ENCODE peak calls at places on chromosomes 13 and 19, in five cellular contexts. X is DND-41, N is astrocyte of the cerebellum, P is lung, A is upper lobe of right lung. Z is an unnamed sample.

GRCh38 chr19:33404506-33404905 is 31.0 kb downstream of the CEBPG start:
- DNase-seq in P (no peak), N (no peak), A (no peak), X (no peak), Z (no peak)

GRCh38 chr13:45873491-45874360 is 22.2 kb upstream of the SIAH3 start:
- DNase-seq in N (no peak), X (no peak), A (no peak), P (no peak), Z (peak; percentile 21)

GRCh38 chr19:3298853-3299449 is 67.4 kb upstream of the NFIC start:
- DNase-seq in A (no peak), P (no peak), X (no peak), N (no peak), Z (no peak)

GRCh38 chr13:35808846-35809245 is 322.3 kb downstream of the DCLK1 start:
- DNase-seq in N (no peak), P (no peak), A (no peak), X (no peak), Z (no peak)

GRCh38 chr13:39967199-39967959 is 311.9 kb downstream of the COG6 start:
- DNase-seq in X (no peak), P (no peak), N (no peak), A (no peak), Z (no peak)

GRCh38 chr13:77056382-77056781 is 29.4 kb upstream of the FBXL3 start:
- DNase-seq in N (no peak), P (no peak), X (no peak), A (no peak), Z (peak; percentile 9)

GRCh38 chr13:113881614-113882265 is 17.9 kb upstream of the GAS6 start:
- DNase-seq in P (no peak), N (no peak), X (no peak), A (no peak), Z (no peak)

GRCh38 chr13:112055417-112056206 is 11.3 kb upstream of the SOX1 start:
- DNase-seq in A (no peak), P (no peak), X (no peak), N (no peak), Z (no peak)

GRCh38 chr13:34640179-34640929 is 301.7 kb upstream of the NBEA start:
- DNase-seq in A (no peak), X (no peak), N (no peak), P (peak; percentile 44), Z (no peak)

GRCh38 chr13:26476111-26476743 is 81.3 kb upstream of the WASF3 start:
- DNase-seq in X (no peak), A (no peak), P (no peak), N (no peak), Z (peak; percentile 66)

GRCh38 chr13:98564204-98564603 is 12.7 kb downstream of the STK24 start:
- DNase-seq in P (no peak), N (no peak), A (no peak), X (peak; percentile 28), Z (no peak)

GRCh38 chr13:44955421-44955820 is 33.9 kb downstream of the NUFIP1 start:
- DNase-seq in X (no peak), A (no peak), P (no peak), N (no peak), Z (no peak)

GRCh38 chr19:29714953-29715694 is at the start of gene C19orf12:
- DNase-seq in N (no peak), P (peak; percentile 49), X (peak; percentile 70), A (peak; percentile 88), Z (peak; percentile 30)

GRCh38 chr13:113804017-113804702 is 45.1 kb downstream of the TMEM255B start:
- DNase-seq in A (peak; percentile 58), P (no peak), X (no peak), N (no peak), Z (no peak)

GRCh38 chr13:109494955-109495354 is 291.4 kb downstream of the IRS2 start:
- DNase-seq in P (no peak), N (peak; percentile 50), X (no peak), A (no peak), Z (peak; percentile 77)

GRCh38 chr13:114064516-114065140 is 67.8 kb downstream of the RASA3 start:
- DNase-seq in P (no peak), X (no peak), N (no peak), A (no peak), Z (peak; percentile 60)

GRCh38 chr19:45469835-45470146 is 2.0 kb downstream of the FOSB start:
- DNase-seq in A (no peak), P (no peak), N (no peak), X (peak; percentile 78), Z (peak; percentile 24)

GRCh38 chr13:30020726-30021312 is 170.4 kb upstream of the UBL3 start:
- DNase-seq in X (no peak), P (no peak), N (no peak), A (no peak), Z (no peak)

GRCh38 chr19:39587496-39587895 is 14.8 kb upstream of the LGALS13 start:
- DNase-seq in P (no peak), A (no peak), N (no peak), X (no peak), Z (no peak)

GRCh38 chr19:15431396-15432017 is 12.7 kb upstream of the AKAP8L start:
- DNase-seq in X (no peak), P (no peak), A (no peak), N (no peak), Z (no peak)

GRCh38 chr13:61170791-61171330 is 244.8 kb downstream of the PCDH20 start:
- DNase-seq in P (no peak), N (no peak), X (no peak), A (no peak), Z (no peak)

GRCh38 chr13:50518791-50519201 is 324.7 kb downstream of the DLEU7 start:
- DNase-seq in X (no peak), A (no peak), N (no peak), P (no peak), Z (no peak)

GRCh38 chr19:32172761-32173160 is 172.6 kb upstream of the ZNF507 start:
- DNase-seq in P (peak; percentile 24), N (no peak), X (no peak), A (no peak), Z (no peak)

GRCh38 chr19:43784981-43785808 is 4.4 kb upstream of the KCNN4 start:
- DNase-seq in P (peak; percentile 54), X (peak; percentile 67), A (peak; percentile 70), N (no peak), Z (peak; percentile 77)

GRCh38 chr13:34762312-34762711 is 179.8 kb upstream of the NBEA start:
- DNase-seq in A (no peak), N (no peak), P (no peak), X (no peak), Z (no peak)

GRCh38 chr19:51777570-51778460 is 16.8 kb downstream of the FPR2 start:
- DNase-seq in X (peak; percentile 67), N (peak; percentile 81), A (peak; percentile 72), P (peak; percentile 64), Z (peak; percentile 97)

DNA sequence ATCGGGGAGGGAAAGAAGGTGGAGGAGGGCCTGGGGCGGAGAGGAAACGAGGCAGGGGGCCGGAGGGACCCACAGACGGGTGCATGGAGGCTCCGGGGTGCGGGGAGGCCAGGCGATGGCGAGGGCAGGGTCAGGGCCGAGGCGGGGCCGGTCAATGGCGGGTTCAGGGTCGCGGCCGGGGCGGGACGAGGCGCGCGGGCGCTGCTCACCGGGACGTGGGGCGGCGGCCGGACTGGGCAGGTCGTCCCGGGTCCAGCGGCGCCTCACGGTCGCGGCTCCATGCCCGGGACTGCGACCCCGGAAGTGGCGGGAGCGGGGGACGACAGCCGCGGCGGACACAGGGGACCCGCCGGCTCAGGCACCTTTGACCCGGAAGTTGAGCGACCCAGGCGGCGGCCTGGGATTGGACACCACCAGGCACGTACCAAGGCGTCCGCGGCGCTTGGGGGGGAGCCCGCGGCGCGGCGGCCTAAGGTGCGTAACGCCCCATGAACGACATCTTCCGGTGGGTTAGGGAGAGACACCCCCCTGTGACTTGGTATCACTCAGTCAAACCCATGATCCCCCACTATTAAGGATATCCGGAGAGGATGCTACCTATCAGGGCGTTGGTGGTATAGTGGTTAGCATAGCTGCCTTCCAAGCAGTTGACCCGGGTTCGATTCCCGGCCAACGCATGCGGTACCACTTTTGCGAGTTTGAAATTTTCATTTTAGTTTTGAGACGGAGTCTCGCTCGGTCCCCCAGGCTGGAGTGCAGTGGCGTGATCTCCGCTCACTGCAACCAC is at the start of gene DPP9:
- DNase-seq in A (peak; percentile 99), N (peak; percentile 95), X (peak; percentile 98), P (peak; percentile 96), Z (peak; percentile 99)
- TF ChIP-seq CTCF in A (peak; percentile 38), N (no peak), X (no peak), P (no peak), Z (peak; percentile 37)

DNA sequence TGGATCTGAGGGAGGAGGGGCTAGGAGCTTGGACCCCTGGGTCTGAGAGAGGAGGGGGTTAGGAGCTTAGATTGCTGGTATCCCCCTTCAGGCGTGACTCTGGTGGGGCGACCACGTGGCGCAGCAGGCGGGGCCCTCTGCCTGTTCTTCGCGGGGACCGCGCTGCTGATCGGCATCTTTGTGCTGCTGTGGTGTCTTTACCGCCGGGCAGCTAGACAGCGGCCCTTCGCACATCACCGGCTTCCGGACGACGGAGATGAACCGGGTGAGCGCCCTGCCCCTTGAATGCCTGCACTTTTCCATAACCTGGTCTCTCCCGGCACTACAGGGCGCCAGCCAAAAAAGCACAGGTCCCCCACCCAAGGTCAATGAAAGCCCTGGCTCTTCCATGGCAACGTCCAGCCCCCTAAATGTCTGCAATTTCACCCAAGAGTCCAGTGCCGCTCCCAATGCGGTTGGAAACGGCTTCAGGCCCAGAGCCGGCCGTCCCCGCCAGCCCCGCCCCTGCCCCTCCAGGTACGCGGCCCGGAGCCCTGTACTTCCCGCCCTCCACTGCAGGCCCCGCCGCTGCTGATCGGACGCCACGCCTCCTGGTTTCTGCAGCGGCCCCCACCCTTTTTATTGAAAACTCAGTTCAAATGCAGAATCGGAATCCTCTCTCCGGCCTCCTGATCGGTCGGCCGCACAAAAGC is 2.8 kb downstream of the GFY start:
- DNase-seq in P (no peak), N (no peak), A (no peak), X (no peak), Z (no peak)
- H3K4me3 ChIP-seq in P (no peak overlapping the region), N (no peak overlapping the region), A (no peak overlapping the region), X (no peak overlapping the region), Z (no peak overlapping the region)

DNA sequence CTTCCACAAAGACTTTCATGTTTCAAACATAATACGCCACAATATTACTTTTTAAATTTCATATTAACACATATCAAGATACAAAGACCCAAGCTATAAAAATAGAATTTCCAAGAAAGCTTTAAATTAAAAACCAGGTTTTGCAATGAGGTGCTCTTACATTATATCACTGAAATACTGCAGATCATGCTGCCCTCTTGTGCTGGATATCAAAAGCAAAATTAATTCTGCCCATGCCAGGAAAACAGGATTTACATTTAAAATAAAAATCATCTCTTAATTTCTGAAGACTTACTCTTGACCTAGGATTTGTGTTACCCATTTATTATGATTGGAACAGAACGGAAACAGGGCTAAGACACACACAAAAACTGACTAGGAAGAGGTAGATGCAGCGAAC is 145.0 kb downstream of the ABCC4 start:
- DNase-seq in P (no peak), N (peak; percentile 13), X (no peak), A (no peak), Z (peak; percentile 73)
- TF ChIP-seq CTCF in P (no peak), N (peak; percentile 37), X (peak; percentile 37), A (no peak), Z (peak; percentile 57)

GRCh38 chr19:711224-711623 is 2.5 kb downstream of the PALM start:
- DNase-seq in P (no peak), X (no peak), N (no peak), A (no peak), Z (no peak)

GRCh38 chr19:709965-710714 is 1.4 kb downstream of the PALM start:
- DNase-seq in X (no peak), P (no peak), N (no peak), A (no peak), Z (no peak)

GRCh38 chr19:710767-711166 is 2.0 kb downstream of the PALM start:
- DNase-seq in X (no peak), A (no peak), P (no peak), N (peak; percentile 61), Z (no peak)

GRCh38 chr19:709196-709964 is 645 bp downstream of the PALM start:
- DNase-seq in A (no peak), X (no peak), N (no peak), P (no peak), Z (no peak)

GRCh38 chr19:708154-709141 is at the start of gene PALM:
- DNase-seq in A (no peak), N (no peak), X (no peak), P (no peak), Z (no peak)
- H3K4me3 ChIP-seq in A (peak within 1 kb of the TSS; percentile 56), N (peak within 1 kb of the TSS; percentile 64), X (no peak within 1 kb of the TSS), P (peak within 1 kb of the TSS; percentile 63), Z (peak within 1 kb of the TSS; percentile 59)

Z was measured in choroid plexus epithelial cell.